ENCODE peak calls at places on chromosomes 11 and 22, in eight cellular contexts. One of them, this sample, is unnamed.
A peak's percentile ranks its signal among the peaks of the same experiment; 100 is the strongest.

GRCh38 chr11:61138940-61139339 is 22.3 kb downstream of the VPS37C start:
- DNase-seq in colonic mucosa: no peak
- DNase-seq in GM23338: no peak
- DNase-seq in left lung: no peak
- DNase-seq in brain microvascular endothelial cell: peak; percentile 90
- DNase-seq in HCT116: no peak
- DNase-seq in upper lobe of right lung: no peak
- DNase-seq in ovary: no peak
- DNase-seq in this sample: no peak

GRCh38 chr11:68780829-68781228 is 29.5 kb upstream of the TESMIN start:
- DNase-seq in left lung: no peak
- DNase-seq in HCT116: peak; percentile 4
- DNase-seq in upper lobe of right lung: peak; percentile 78
- DNase-seq in ovary: no peak
- DNase-seq in GM23338: peak; percentile 82
- DNase-seq in brain microvascular endothelial cell: no peak
- DNase-seq in colonic mucosa: peak; percentile 49
- DNase-seq in this sample: no peak

GRCh38 chr11:45446426-45446825 is 160.3 kb upstream of the SYT13 start:
- DNase-seq in ovary: no peak
- DNase-seq in brain microvascular endothelial cell: no peak
- DNase-seq in GM23338: no peak
- DNase-seq in upper lobe of right lung: no peak
- DNase-seq in left lung: no peak
- DNase-seq in colonic mucosa: no peak
- DNase-seq in HCT116: no peak
- DNase-seq in this sample: no peak

GRCh38 chr11:17686185-17686980 is 33.0 kb upstream of the MYOD1 start:
- DNase-seq in brain microvascular endothelial cell: no peak
- DNase-seq in colonic mucosa: no peak
- DNase-seq in GM23338: no peak
- DNase-seq in upper lobe of right lung: no peak
- DNase-seq in left lung: no peak
- DNase-seq in HCT116: no peak
- DNase-seq in ovary: no peak
- DNase-seq in this sample: no peak

GRCh38 chr22:19848298-19849224 is 6.1 kb downstream of the GNB1L start:
- DNase-seq in GM23338: no peak
- DNase-seq in HCT116: peak; percentile 32
- DNase-seq in ovary: no peak
- DNase-seq in upper lobe of right lung: peak; percentile 79
- DNase-seq in left lung: peak; percentile 86
- DNase-seq in colonic mucosa: peak; percentile 24
- DNase-seq in brain microvascular endothelial cell: no peak
- DNase-seq in this sample: peak; percentile 61

GRCh38 chr11:46388619-46389449 is 2.7 kb downstream of the CHRM4 start:
- DNase-seq in colonic mucosa: no peak
- DNase-seq in upper lobe of right lung: no peak
- DNase-seq in ovary: no peak
- DNase-seq in left lung: no peak
- DNase-seq in brain microvascular endothelial cell: no peak
- DNase-seq in GM23338: peak; percentile 28
- DNase-seq in HCT116: no peak
- DNase-seq in this sample: no peak

GRCh38 chr11:10385696-10386095 is 69.4 kb upstream of the AMPD3 start:
- DNase-seq in GM23338: no peak
- DNase-seq in colonic mucosa: peak; percentile 35
- DNase-seq in upper lobe of right lung: no peak
- DNase-seq in left lung: no peak
- DNase-seq in HCT116: no peak
- DNase-seq in ovary: peak; percentile 65
- DNase-seq in brain microvascular endothelial cell: no peak
- DNase-seq in this sample: no peak

GRCh38 chr11:69369945-69370344 is 76.0 kb downstream of the MYEOV start:
- DNase-seq in GM23338: no peak
- DNase-seq in brain microvascular endothelial cell: no peak
- DNase-seq in upper lobe of right lung: no peak
- DNase-seq in colonic mucosa: peak; percentile 12
- DNase-seq in ovary: no peak
- DNase-seq in left lung: no peak
- DNase-seq in HCT116: no peak
- DNase-seq in this sample: no peak

GRCh38 chr11:88979641-88980040 is 86.1 kb downstream of the GRM5 start:
- DNase-seq in HCT116: no peak
- DNase-seq in left lung: no peak
- DNase-seq in upper lobe of right lung: no peak
- DNase-seq in ovary: no peak
- DNase-seq in GM23338: no peak
- DNase-seq in colonic mucosa: no peak
- DNase-seq in brain microvascular endothelial cell: no peak
- DNase-seq in this sample: peak; percentile 4

GRCh38 chr11:47078751-47079524 is 97.7 kb downstream of the ARFGAP2 start:
- DNase-seq in ovary: no peak
- DNase-seq in HCT116: no peak
- DNase-seq in upper lobe of right lung: no peak
- DNase-seq in left lung: no peak
- DNase-seq in colonic mucosa: no peak
- DNase-seq in GM23338: no peak
- DNase-seq in brain microvascular endothelial cell: no peak
- DNase-seq in this sample: no peak

GRCh38 chr22:50641696-50642607 is 14.0 kb upstream of the ARSA start:
- DNase-seq in left lung: peak; percentile 76
- DNase-seq in brain microvascular endothelial cell: peak; percentile 16
- DNase-seq in upper lobe of right lung: peak; percentile 71
- DNase-seq in GM23338: peak; percentile 92
- DNase-seq in HCT116: no peak
- DNase-seq in colonic mucosa: no peak
- DNase-seq in ovary: peak; percentile 45
- DNase-seq in this sample: no peak

GRCh38 chr11:93570759-93571413 is 27.7 kb upstream of the SMCO4 start:
- DNase-seq in left lung: no peak
- DNase-seq in colonic mucosa: peak; percentile 65
- DNase-seq in ovary: peak; percentile 19
- DNase-seq in brain microvascular endothelial cell: peak; percentile 58
- DNase-seq in upper lobe of right lung: no peak
- DNase-seq in GM23338: no peak
- DNase-seq in HCT116: no peak
- DNase-seq in this sample: peak; percentile 55

GRCh38 chr11:9577032-9577431 is 3.6 kb downstream of the WEE1 start:
- DNase-seq in ovary: no peak
- DNase-seq in upper lobe of right lung: no peak
- DNase-seq in brain microvascular endothelial cell: peak; percentile 52
- DNase-seq in GM23338: no peak
- DNase-seq in HCT116: no peak
- DNase-seq in left lung: no peak
- DNase-seq in colonic mucosa: no peak
- DNase-seq in this sample: no peak

GRCh38 chr11:130874955-130875531 is 41.2 kb downstream of the SNX19 start:
- DNase-seq in GM23338: no peak
- DNase-seq in colonic mucosa: no peak
- DNase-seq in HCT116: no peak
- DNase-seq in brain microvascular endothelial cell: no peak
- DNase-seq in ovary: no peak
- DNase-seq in left lung: no peak
- DNase-seq in upper lobe of right lung: no peak
- DNase-seq in this sample: no peak

DNA sequence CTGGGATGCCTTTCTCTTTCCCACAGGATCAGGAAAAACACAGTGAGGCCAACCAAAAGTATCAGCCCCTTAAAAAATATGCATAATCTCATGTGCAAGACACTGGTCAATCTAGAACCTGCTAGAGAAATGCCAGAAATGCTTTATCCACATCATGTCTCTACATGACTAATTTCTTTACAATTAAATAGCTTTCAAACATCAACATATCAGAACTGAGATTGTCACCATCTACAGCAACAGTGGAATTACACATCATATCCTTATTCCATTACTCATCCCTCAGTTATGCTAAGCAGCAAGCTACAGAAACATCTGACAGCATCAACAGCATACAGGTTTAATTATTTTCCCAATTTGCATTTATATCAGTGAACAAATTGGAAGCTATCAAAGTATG is 78.8 kb downstream of the DDIAS start:
- DNase-seq in brain microvascular endothelial cell: peak; percentile 74
- DNase-seq in left lung: no peak
- DNase-seq in HCT116: peak; percentile 13
- DNase-seq in ovary: no peak
- DNase-seq in upper lobe of right lung: no peak
- DNase-seq in colonic mucosa: no peak
- DNase-seq in GM23338: no peak
- DNase-seq in this sample: peak; percentile 82
- H3K27ac ChIP-seq in brain microvascular endothelial cell: peak overlapping the region; percentile 63
- H3K27ac ChIP-seq in left lung: no peak overlapping the region
- H3K27ac ChIP-seq in HCT116: no peak overlapping the region
- H3K27ac ChIP-seq in ovary: no peak overlapping the region
- H3K27ac ChIP-seq in upper lobe of right lung: no peak overlapping the region
- H3K27ac ChIP-seq in colonic mucosa: no peak overlapping the region
- H3K27ac ChIP-seq in GM23338: no peak overlapping the region
- H3K27ac ChIP-seq in this sample: no peak overlapping the region

DNA sequence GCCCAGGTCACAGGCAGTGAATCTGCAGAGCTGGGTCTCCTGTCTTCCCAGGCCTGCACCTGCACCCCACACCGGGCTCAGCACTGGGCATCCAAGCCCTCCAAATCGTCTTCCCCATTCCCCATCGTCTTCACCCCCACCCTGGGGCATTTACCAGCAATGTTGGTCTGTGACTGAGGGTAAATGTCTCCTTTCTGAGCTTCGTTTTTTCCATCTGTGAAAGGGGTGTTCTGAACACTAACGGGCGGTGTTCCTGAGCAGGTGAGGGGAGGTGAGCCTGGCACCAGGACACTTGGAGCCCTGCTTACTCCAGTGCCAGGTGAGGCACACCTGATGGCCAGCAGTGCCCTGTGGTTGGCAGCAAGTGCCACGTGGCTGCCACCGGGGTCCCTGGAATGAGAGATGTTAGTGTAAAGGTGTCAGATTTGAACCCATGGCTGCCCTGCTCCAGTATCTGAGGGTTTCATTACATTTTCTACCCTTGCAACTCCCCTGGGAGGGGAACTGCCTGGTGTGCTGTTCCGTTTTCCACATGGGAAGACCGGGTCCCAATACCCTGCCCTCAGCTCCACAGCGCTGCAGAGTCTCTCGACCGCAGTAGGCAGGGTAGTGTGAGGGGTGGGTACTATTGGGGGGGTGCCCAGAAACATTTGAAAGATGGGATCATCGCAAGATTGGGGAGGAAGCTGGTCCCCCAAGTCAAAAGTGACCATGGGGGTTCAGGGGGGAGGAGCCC is 1.9 kb downstream of the CDC42EP1 start:
- DNase-seq in ovary: no peak
- DNase-seq in left lung: no peak
- DNase-seq in brain microvascular endothelial cell: no peak
- DNase-seq in colonic mucosa: no peak
- DNase-seq in upper lobe of right lung: no peak
- DNase-seq in GM23338: no peak
- DNase-seq in HCT116: no peak
- DNase-seq in this sample: no peak
- TF ChIP-seq CTCF in ovary: no peak
- TF ChIP-seq CTCF in left lung: no peak
- TF ChIP-seq CTCF in brain microvascular endothelial cell: no peak
- TF ChIP-seq CTCF in colonic mucosa: no peak
- TF ChIP-seq CTCF in upper lobe of right lung: no peak
- TF ChIP-seq CTCF in GM23338: no peak
- TF ChIP-seq CTCF in HCT116: no peak
- TF ChIP-seq CTCF in this sample: peak; percentile 45

GRCh38 chr11:64117763-64118459 is 48.0 kb downstream of the MACROD1 start:
- DNase-seq in left lung: no peak
- DNase-seq in HCT116: no peak
- DNase-seq in upper lobe of right lung: no peak
- DNase-seq in ovary: no peak
- DNase-seq in GM23338: no peak
- DNase-seq in brain microvascular endothelial cell: no peak
- DNase-seq in colonic mucosa: no peak
- DNase-seq in this sample: no peak
- H3K27ac ChIP-seq in left lung: no peak overlapping the region
- H3K27ac ChIP-seq in HCT116: no peak overlapping the region
- H3K27ac ChIP-seq in upper lobe of right lung: no peak overlapping the region
- H3K27ac ChIP-seq in ovary: no peak overlapping the region
- H3K27ac ChIP-seq in GM23338: no peak overlapping the region
- H3K27ac ChIP-seq in brain microvascular endothelial cell: no peak overlapping the region
- H3K27ac ChIP-seq in colonic mucosa: no peak overlapping the region
- H3K27ac ChIP-seq in this sample: no peak overlapping the region

DNA sequence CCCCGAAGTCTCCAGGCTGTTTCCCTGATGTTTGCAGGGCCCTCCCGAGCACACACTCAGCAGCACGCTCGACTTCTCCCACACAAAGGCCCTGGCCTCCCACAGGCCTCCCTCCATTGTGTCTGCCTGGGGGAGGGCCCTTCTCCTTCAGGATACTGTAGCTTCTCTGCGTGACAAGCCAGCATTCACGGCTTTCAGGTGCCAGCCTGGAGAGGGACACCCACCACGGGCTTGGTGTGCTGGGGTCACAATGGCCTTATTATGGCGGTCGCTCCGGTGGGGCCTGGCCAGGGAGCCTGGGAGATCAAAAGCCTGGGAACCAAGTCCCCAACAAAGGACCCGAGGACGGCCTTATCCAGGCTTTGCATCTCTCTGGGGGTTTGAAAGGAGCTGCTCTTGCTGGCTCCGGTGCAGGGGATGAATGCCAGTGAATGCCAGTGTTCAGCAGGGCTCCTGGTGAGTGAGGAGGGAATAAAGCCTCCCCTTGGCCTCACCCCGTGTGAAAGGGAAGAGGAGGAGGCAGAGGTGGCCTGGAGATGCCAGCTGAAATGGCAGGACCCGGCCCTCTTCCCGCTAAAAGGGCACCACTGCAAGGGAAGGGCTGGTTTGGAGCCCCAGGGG is 55.0 kb downstream of the TRAF6 start:
- DNase-seq in left lung: peak; percentile 67
- DNase-seq in GM23338: peak; percentile 37
- DNase-seq in HCT116: no peak
- DNase-seq in ovary: peak; percentile 44
- DNase-seq in colonic mucosa: no peak
- DNase-seq in upper lobe of right lung: no peak
- DNase-seq in brain microvascular endothelial cell: peak; percentile 18
- DNase-seq in this sample: no peak
- TF ChIP-seq CTCF in left lung: no peak
- TF ChIP-seq CTCF in GM23338: no peak
- TF ChIP-seq CTCF in HCT116: no peak
- TF ChIP-seq CTCF in ovary: no peak
- TF ChIP-seq CTCF in colonic mucosa: no peak
- TF ChIP-seq CTCF in upper lobe of right lung: no peak
- TF ChIP-seq CTCF in brain microvascular endothelial cell: no peak
- TF ChIP-seq CTCF in this sample: no peak